ENCODE peak calls at places on chromosomes 13 and 19, in six cellular contexts. S, Q, T, N, D and O are unnamed samples.

GRCh38 chr13:24149306-24150032 is 11.1 kb upstream of the SPATA13 start:
- DNase-seq in S (no peak), Q (no peak), T (no peak), N (no peak), D (no peak), O (no peak)

GRCh38 chr13:33884506-33885221 is 66.7 kb downstream of the RFC3 start:
- DNase-seq in S (no peak), Q (no peak), T (no peak), N (no peak), D (no peak), O (no peak)

GRCh38 chr13:112880221-112880641 is 88.8 kb upstream of the MCF2L start:
- DNase-seq in S (no peak), Q (no peak), T (no peak), N (no peak), D (no peak), O (no peak)

GRCh38 chr13:66661336-66661735 is 568.8 kb downstream of the PCDH9 start:
- DNase-seq in S (no peak), Q (no peak), T (no peak), N (no peak), D (no peak), O (no peak)

GRCh38 chr19:39797083-39797482 is 18.4 kb downstream of the LEUTX start:
- DNase-seq in S (no peak), Q (no peak), T (no peak), N (no peak), D (no peak), O (no peak)

GRCh38 chr13:43196171-43196611 is 172.8 kb downstream of the DNAJC15 start:
- DNase-seq in S (no peak), Q (no peak), T (no peak), N (no peak), D (no peak), O (no peak)

GRCh38 chr13:29397265-29397664 is 198.2 kb downstream of the SLC7A1 start:
- DNase-seq in S (no peak), Q (no peak), T (no peak), N (no peak), D (no peak), O (peak; percentile 1)

GRCh38 chr13:65744761-65745160 is 1485.4 kb downstream of the PCDH9 start:
- DNase-seq in S (peak; percentile 26), Q (no peak), T (no peak), N (no peak), D (no peak), O (no peak)

GRCh38 chr13:37869756-37870488 is at the start of gene TRPC4:
- DNase-seq in S (no peak), Q (peak; percentile 38), T (no peak), N (no peak), D (no peak), O (peak; percentile 37)

GRCh38 chr13:20702945-20703784 is at the start of gene IL17D:
- DNase-seq in S (no peak), Q (no peak), T (no peak), N (no peak), D (no peak), O (peak; percentile 25)

GRCh38 chr19:3163230-3163886 is 15.2 kb upstream of the S1PR4 start:
- DNase-seq in S (no peak), Q (peak; percentile 76), T (peak; percentile 43), N (peak; percentile 71), D (peak; percentile 46), O (peak; percentile 62)

GRCh38 chr19:17460372-17461230 is at the start of gene NXNL1:
- DNase-seq in S (no peak), Q (no peak), T (no peak), N (no peak), D (no peak), O (no peak)

GRCh38 chr13:83620535-83621220 is 261.6 kb downstream of the SLITRK1 start:
- DNase-seq in S (no peak), Q (no peak), T (no peak), N (no peak), D (no peak), O (no peak)

GRCh38 chr13:89862691-89863036 is 1484.8 kb upstream of the MIR17HG start:
- DNase-seq in S (no peak), Q (no peak), T (no peak), N (no peak), D (no peak), O (no peak)

GRCh38 chr13:65914707-65915106 is 1315.4 kb downstream of the PCDH9 start:
- DNase-seq in S (peak; percentile 33), Q (no peak), T (no peak), N (no peak), D (no peak), O (no peak)

GRCh38 chr19:2488942-2489731 is 13.2 kb downstream of the GADD45B start:
- DNase-seq in S (no peak), Q (no peak), T (no peak), N (peak; percentile 47), D (no peak), O (peak; percentile 36)

GRCh38 chr13:97367016-97367415 is 67.0 kb upstream of the RAP2A start:
- DNase-seq in S (no peak), Q (no peak), T (peak; percentile 75), N (no peak), D (no peak), O (no peak)

GRCh38 chr13:23372264-23372905 is 61.1 kb downstream of the SACS start:
- DNase-seq in S (no peak), Q (no peak), T (peak; percentile 74), N (no peak), D (no peak), O (no peak)